ENCODE peak calls at places on chromosomes 5 and 9, in eight cellular contexts. U, N, L, J, Q, A, D and H are unnamed samples.

GRCh38 chr5:79229357-79230174 is 6.4 kb upstream of the JMY start:
- DNase-seq in N (no peak), J (no peak), U (no peak), Q (no peak), A (peak; percentile 26), D (no peak), L (no peak), H (peak; percentile 48)

GRCh38 chr9:135084262-135084661 is 3.2 kb upstream of the OLFM1 start:
- DNase-seq in N (no peak), J (no peak), U (no peak), A (no peak), L (no peak), Q (no peak), D (no peak), H (no peak)

GRCh38 chr9:91315191-91315590 is 46.5 kb downstream of the AUH start:
- DNase-seq in U (peak; percentile 76), Q (no peak), N (no peak), J (no peak), L (no peak), A (no peak), D (no peak), H (no peak)

GRCh38 chr5:53936481-53937352 is 373.7 kb downstream of the ARL15 start:
- DNase-seq in J (no peak), Q (no peak), D (no peak), N (no peak), L (no peak), U (no peak), A (no peak), H (no peak)

GRCh38 chr9:738209-738915 is 103.1 kb upstream of the DMRT1 start:
- DNase-seq in U (no peak), A (peak; percentile 90), Q (no peak), J (no peak), D (peak; percentile 69), N (no peak), L (peak; percentile 19), H (no peak)

GRCh38 chr5:101534486-101535110 is 631.5 kb upstream of the ST8SIA4 start:
- DNase-seq in D (no peak), N (no peak), U (no peak), Q (no peak), L (no peak), A (no peak), J (peak; percentile 2), H (no peak)

GRCh38 chr5:54581831-54582548 is 64.4 kb downstream of the SNX18 start:
- DNase-seq in L (no peak), Q (no peak), D (no peak), N (no peak), A (no peak), U (no peak), J (no peak), H (no peak)

GRCh38 chr9:82170079-82170662 is 181.6 kb downstream of the SPATA31D1 start:
- DNase-seq in D (no peak), U (no peak), A (no peak), Q (no peak), L (no peak), J (no peak), N (no peak), H (no peak)

GRCh38 chr9:96026655-96027213 is 151.2 kb downstream of the ERCC6L2 start:
- DNase-seq in Q (no peak), A (no peak), J (no peak), N (no peak), U (no peak), D (peak; percentile 52), L (no peak), H (no peak)

GRCh38 chr5:171806976-171807823 is 21.6 kb downstream of the SMIM23 start:
- DNase-seq in U (no peak), A (no peak), J (no peak), D (no peak), N (no peak), L (no peak), Q (no peak), H (no peak)

GRCh38 chr9:81682797-81683196 is 6.5 kb downstream of the TLE1 start:
- DNase-seq in A (no peak), L (no peak), N (no peak), U (peak; percentile 30), Q (no peak), D (no peak), J (no peak), H (no peak)

GRCh38 chr9:132879443-132880310 is 979 bp downstream of the SPACA9 start:
- DNase-seq in L (no peak), A (no peak), N (no peak), Q (no peak), J (no peak), D (no peak), U (no peak), H (no peak)

GRCh38 chr5:2134543-2135299 is 252.0 kb upstream of the IRX4 start:
- DNase-seq in L (no peak), U (no peak), A (no peak), J (no peak), Q (no peak), N (no peak), D (no peak), H (no peak)

GRCh38 chr9:14846871-14847311 is 63.3 kb downstream of the FREM1 start:
- DNase-seq in D (peak; percentile 78), Q (no peak), A (no peak), L (peak; percentile 66), U (peak; percentile 49), J (peak; percentile 74), N (peak; percentile 16), H (peak; percentile 63)

GRCh38 chr5:164097747-164098146 is 592.3 kb downstream of the MAT2B start:
- DNase-seq in Q (no peak), D (no peak), J (no peak), U (no peak), L (no peak), N (no peak), A (no peak), H (no peak)

DNA sequence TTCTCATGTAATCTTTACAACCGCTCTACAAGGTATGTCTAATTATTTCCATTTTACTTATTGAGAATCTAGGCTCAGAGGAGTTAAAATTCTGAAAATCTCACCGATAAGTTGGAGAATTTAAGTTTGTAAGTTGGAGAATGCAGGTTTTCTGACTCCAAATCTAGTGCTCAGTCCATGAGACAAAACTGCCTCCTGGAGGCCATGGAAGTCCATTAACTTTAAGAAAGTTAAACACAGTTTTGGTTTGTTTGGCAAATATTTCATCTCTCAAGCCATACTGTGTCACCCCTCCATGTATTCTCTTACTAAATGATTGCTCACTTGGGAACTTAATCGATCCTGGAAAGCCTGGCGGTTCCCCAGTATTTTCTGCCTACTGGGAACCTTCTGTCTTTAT is 52.6 kb downstream of the INIP start:
- DNase-seq in D (no peak), A (no peak), U (no peak), N (no peak), J (no peak), L (no peak), Q (no peak), H (peak; percentile 21)
- TF ChIP-seq CTCF in D (peak; percentile 18), A (no peak), U (no peak), N (no peak), J (no peak), L (peak; percentile 17), Q (no peak), H (no peak)

GRCh38 chr9:131275332-131276106 is 791 bp downstream of the FAM78A start:
- DNase-seq in D (no peak), J (peak; percentile 44), A (no peak), U (no peak), L (peak; percentile 76), N (peak; percentile 66), Q (no peak), H (peak; percentile 73)
- TF ChIP-seq CTCF in D (peak; percentile 33), J (peak; percentile 9), A (no peak), U (no peak), L (no peak), N (peak; percentile 20), Q (no peak), H (peak; percentile 51)

DNA sequence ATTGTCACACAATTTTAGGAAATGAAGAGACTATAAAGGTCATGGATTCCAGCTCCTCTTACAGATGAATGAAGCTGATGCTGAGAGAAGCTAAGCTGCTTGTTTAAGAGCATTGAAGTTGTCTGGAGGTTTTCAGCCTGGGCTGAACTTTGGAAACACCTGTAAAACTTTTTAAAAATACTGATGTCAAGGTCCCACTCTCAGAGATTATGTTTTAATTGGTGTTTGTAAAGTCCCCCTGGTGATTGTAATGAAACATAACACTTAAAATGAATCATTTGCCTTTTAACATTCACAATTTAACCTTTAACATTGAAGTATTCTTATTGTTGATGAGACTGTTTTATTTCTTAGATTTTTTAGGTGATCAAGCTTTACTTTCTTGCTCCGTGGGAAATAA is 16.4 kb downstream of the RAD23B start:
- DNase-seq in N (no peak), J (no peak), Q (no peak), A (no peak), L (no peak), U (no peak), D (no peak), H (no peak)
- TF ChIP-seq CTCF in N (peak; percentile 65), J (peak; percentile 14), Q (no peak), A (no peak), L (peak; percentile 17), U (no peak), D (no peak), H (no peak)

GRCh38 chr9:122797316-122798033 is 2.4 kb upstream of the OR1K1 start:
- DNase-seq in L (no peak), J (no peak), U (no peak), N (no peak), Q (no peak), A (no peak), D (no peak), H (no peak)
- TF ChIP-seq CTCF in L (no peak), J (no peak), U (no peak), N (no peak), Q (no peak), A (no peak), D (no peak), H (no peak)

GRCh38 chr9:113275147-113276131 is at the start of the genes CDC26 and PRPF4:
- DNase-seq in A (peak; percentile 94), D (peak; percentile 98), J (peak; percentile 97), N (peak; percentile 85), Q (peak; percentile 95), L (peak; percentile 99), U (peak; percentile 96), H (peak; percentile 93)
- TF ChIP-seq CTCF in A (no peak), D (no peak), J (no peak), N (no peak), Q (no peak), L (no peak), U (no peak), H (no peak)

GRCh38 chr5:66209350-66209749 is 65.2 kb downstream of the SREK1 start:
- DNase-seq in D (no peak), Q (no peak), J (no peak), A (no peak), N (no peak), U (no peak), L (no peak), H (no peak)
- TF ChIP-seq CTCF in D (no peak), Q (no peak), J (no peak), A (no peak), N (no peak), U (no peak), L (no peak), H (peak; percentile 4)

GRCh38 chr5:113922343-113922742 is 408.8 kb downstream of the YTHDC2 start:
- DNase-seq in Q (no peak), N (no peak), U (no peak), L (no peak), D (no peak), A (no peak), J (no peak), H (no peak)

GRCh38 chr5:113917997-113918396 is 404.5 kb downstream of the YTHDC2 start:
- DNase-seq in U (no peak), D (no peak), N (no peak), A (no peak), Q (no peak), L (no peak), J (no peak), H (no peak)
- TF ChIP-seq CTCF in U (no peak), D (no peak), N (no peak), A (no peak), Q (no peak), L (no peak), J (no peak), H (no peak)